ENCODE peak calls at places on chromosome 20, in four cellular contexts. P, F, O and T are unnamed samples.

GRCh38 chr20:742156-742555 is 26.1 kb downstream of the SLC52A3 start:
- DNase-seq in P (no peak), F (no peak), O (no peak), T (no peak)

GRCh38 chr20:50215101-50215500 is 24.5 kb downstream of the CEBPB start:
- DNase-seq in P (no peak), O (peak; percentile 77), F (no peak), T (no peak)

GRCh38 chr20:25005661-25006060 is 13.1 kb upstream of the APMAP start:
- DNase-seq in O (no peak), P (no peak), F (no peak), T (no peak)

GRCh38 chr20:37226889-37227288 is 34.7 kb downstream of the GHRH start:
- DNase-seq in O (peak; percentile 73), P (no peak), F (peak; percentile 25), T (no peak)

GRCh38 chr20:45589725-45590124 is 10.6 kb upstream of the WFDC8 start:
- DNase-seq in O (peak; percentile 16), P (no peak), F (no peak), T (no peak)

GRCh38 chr20:25005220-25005619 is 12.7 kb upstream of the APMAP start:
- DNase-seq in P (no peak), O (peak; percentile 28), F (no peak), T (no peak)

GRCh38 chr20:5309971-5310370 is 6.8 kb downstream of the PROKR2 start:
- DNase-seq in O (peak; percentile 26), F (no peak), P (no peak), T (peak; percentile 46)

GRCh38 chr20:51562334-51563140 is 20.0 kb upstream of the NFATC2 start:
- DNase-seq in F (peak; percentile 75), O (peak; percentile 97), P (peak; percentile 83), T (peak; percentile 72)

GRCh38 chr20:16013631-16014030 is 559.6 kb downstream of the KIF16B start:
- DNase-seq in F (no peak), P (no peak), O (no peak), T (no peak)

GRCh38 chr20:46031701-46032254 is 2.8 kb downstream of the SLC12A5 start:
- DNase-seq in P (no peak), O (peak; percentile 17), F (no peak), T (no peak)

GRCh38 chr20:49865559-49865958 is 49.8 kb downstream of the SPATA2 start:
- DNase-seq in O (peak; percentile 45), P (no peak), F (no peak), T (no peak)

GRCh38 chr20:2890743-2891142 is 17.5 kb downstream of the PTPRA start:
- DNase-seq in F (no peak), O (peak; percentile 18), P (no peak), T (no peak)

GRCh38 chr20:12762725-12763124 is 246.0 kb upstream of the SPTLC3 start:
- DNase-seq in P (no peak), O (no peak), F (no peak), T (no peak)

GRCh38 chr20:7712661-7713060 is 227.6 kb downstream of the HAO1 start:
- DNase-seq in P (no peak), O (no peak), F (no peak), T (no peak)

GRCh38 chr20:19252670-19253120 is 40.3 kb downstream of the SLC24A3 start:
- DNase-seq in F (no peak), O (peak; percentile 74), P (peak; percentile 39), T (peak; percentile 66)

GRCh38 chr20:51497542-51498467 is 44.7 kb downstream of the NFATC2 start:
- DNase-seq in O (peak; percentile 52), P (no peak), F (peak; percentile 32), T (no peak)

GRCh38 chr20:61731363-61732181 is 334.1 kb downstream of the TAF4 start:
- DNase-seq in O (no peak), F (no peak), P (no peak), T (peak; percentile 52)

GRCh38 chr20:14178952-14179351 is 158.5 kb downstream of the FLRT3 start:
- DNase-seq in O (no peak), P (no peak), F (no peak), T (peak; percentile 4)

GRCh38 chr20:13788167-13788834 is 3.5 kb downstream of the NDUFAF5 start:
- DNase-seq in P (peak; percentile 69), O (peak; percentile 68), F (no peak), T (peak; percentile 46)

GRCh38 chr20:34675993-34676641 is 775 bp downstream of the PIGU start:
- DNase-seq in P (no peak), F (no peak), O (no peak), T (no peak)

GRCh38 chr20:51322164-51322707 is 220.3 kb downstream of the NFATC2 start:
- DNase-seq in P (no peak), F (no peak), O (no peak), T (no peak)

GRCh38 chr20:4638826-4639225 is 82.9 kb upstream of the PRND start:
- DNase-seq in F (no peak), O (no peak), P (no peak), T (peak; percentile 40)

GRCh38 chr20:45781391-45781931 is 10.2 kb downstream of the WFDC3 start:
- DNase-seq in F (no peak), O (peak; percentile 88), P (no peak), T (peak; percentile 95)

GRCh38 chr20:828987-829386 is 4.5 kb upstream of the FAM110A start:
- DNase-seq in O (peak; percentile 34), F (no peak), P (peak; percentile 39), T (no peak)

GRCh38 chr20:10634190-10634589 is 39.6 kb downstream of the JAG1 start:
- DNase-seq in O (no peak), P (no peak), F (no peak), T (no peak)
- H3K4me1 ChIP-seq in O (peaks cover 11% of the 10 kb centered on the region), P (peaks cover 10% of the 10 kb centered on the region), F (peaks cover 7% of the 10 kb centered on the region), T (peaks cover 59% of the 10 kb centered on the region)

GRCh38 chr20:17878912-17879602 is 89.5 kb downstream of the SNX5 start:
- DNase-seq in P (no peak), F (no peak), O (no peak), T (no peak)
- TF ChIP-seq CTCF in P (no peak), F (no peak), O (no peak), T (peak; percentile 10)

DNA sequence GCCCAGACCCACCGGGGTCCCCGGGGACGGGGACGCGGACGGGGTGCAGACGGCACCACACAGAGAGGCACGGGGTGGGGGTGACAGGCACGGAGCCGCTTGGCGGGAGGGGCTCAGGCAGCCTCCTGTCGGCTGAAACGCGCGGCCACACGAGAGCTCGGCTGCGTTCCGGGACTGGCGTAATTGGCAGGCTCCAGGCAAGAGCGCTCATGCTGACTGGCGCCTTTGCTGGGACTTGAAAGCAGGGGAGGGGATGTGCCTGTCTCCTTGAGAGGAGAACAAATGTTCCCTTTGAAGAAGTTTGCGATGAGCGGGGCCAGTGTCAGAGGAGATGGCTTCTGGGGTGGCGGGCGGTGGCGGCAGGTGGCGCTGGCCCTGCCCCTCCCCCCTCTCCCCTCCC is 25.8 kb downstream of the BHLHE23 start:
- DNase-seq in P (no peak), F (no peak), O (peak; percentile 6), T (no peak)
- H3K4me1 ChIP-seq in P (no peaks in the 10 kb centered on the region), F (no peaks in the 10 kb centered on the region), O (no peaks in the 10 kb centered on the region), T (no peaks in the 10 kb centered on the region)

GRCh38 chr20:22438926-22439325 is 145.4 kb downstream of the FOXA2 start:
- DNase-seq in O (peak; percentile 1), F (no peak), P (peak; percentile 15), T (no peak)
- TF ChIP-seq CTCF in O (peak; percentile 26), F (no peak), P (peak; percentile 39), T (peak; percentile 34)

DNA sequence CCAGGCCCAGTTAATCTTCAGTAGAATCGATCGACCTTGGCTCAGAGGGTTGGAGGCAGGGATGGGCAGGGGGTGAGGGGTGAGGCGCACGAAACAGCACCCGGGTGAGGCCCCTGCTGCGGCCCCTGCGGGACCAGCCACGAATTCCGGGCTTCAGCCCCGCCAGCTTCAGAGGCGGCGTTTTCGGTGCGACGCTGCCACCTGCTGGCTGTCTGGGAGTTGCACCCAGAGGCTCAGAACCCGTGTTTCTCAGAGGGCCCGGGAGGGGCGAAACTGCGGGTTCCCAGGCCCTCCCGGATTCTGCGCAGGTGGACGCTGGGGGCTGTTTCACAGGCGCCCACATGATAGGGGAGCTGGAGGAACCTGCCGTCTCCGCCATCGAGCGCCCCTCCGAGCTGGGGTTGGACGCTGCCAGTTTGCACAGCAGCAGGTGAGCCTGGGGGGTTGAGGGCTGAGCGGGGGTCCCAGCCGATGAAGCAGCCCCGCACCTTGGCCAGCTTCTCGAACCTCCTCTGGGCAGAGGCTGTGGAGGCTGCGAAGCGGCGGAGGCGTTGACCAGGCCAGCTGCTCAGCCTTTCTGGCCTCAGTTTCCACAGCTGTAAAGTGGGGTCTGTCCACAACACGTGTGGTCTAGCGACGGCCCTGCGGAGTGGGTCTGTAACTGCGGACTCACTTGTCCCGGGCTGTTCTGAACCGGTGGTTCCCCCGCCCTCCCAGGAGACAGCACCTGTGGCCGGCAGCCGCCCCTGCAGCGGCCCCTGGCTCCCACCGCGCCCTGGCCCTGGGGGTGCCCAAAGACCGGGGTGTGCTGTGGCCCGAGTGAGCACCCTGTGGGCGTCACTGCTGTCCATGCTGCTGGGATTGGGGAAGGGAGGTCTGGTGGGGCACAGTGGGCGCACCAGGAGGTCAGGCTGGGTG is 2.5 kb upstream of the BHLHE23 start:
- DNase-seq in O (peak; percentile 70), F (peak; percentile 72), P (peak; percentile 96), T (no peak)
- H3K4me1 ChIP-seq in O (peaks cover 3% of the 10 kb centered on the region), F (no peaks in the 10 kb centered on the region), P (peaks cover 24% of the 10 kb centered on the region), T (no peaks in the 10 kb centered on the region)

DNA sequence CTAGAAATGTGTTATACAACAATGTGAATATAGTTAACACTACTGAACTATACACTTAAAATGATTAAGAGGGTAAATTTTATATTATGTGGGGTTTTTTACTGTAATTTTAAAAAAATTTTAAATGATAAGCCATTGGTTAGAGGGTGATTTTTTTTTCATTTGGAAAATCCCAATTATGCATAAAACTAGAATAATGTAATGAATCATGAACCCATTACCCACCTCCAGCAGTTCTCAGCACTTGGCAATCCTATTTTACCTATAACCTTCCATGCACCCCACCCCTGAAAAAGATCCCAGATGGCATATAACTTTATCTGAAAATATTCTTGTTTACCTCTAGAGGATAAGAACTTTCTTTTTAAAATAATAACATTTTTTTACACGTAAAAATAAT is 13.7 kb downstream of the KIF3B start:
- DNase-seq in P (no peak), F (no peak), O (no peak), T (no peak)
- TF ChIP-seq CTCF in P (no peak), F (no peak), O (no peak), T (no peak)

GRCh38 chr20:22285555-22285954 is 298.8 kb downstream of the FOXA2 start:
- DNase-seq in F (no peak), P (no peak), O (no peak), T (no peak)
- H3K4me1 ChIP-seq in F (no peaks in the 10 kb centered on the region), P (no peaks in the 10 kb centered on the region), O (no peaks in the 10 kb centered on the region), T (peaks cover 12% of the 10 kb centered on the region)